ENCODE peak calls at places on chromosomes 1 and 21, in nine cellular contexts. R is fibroblast of lung, Z is progenitor cell of endocrine pancreas, O is brain microvascular endothelial cell, H is Kasumi-1, L is T47D, W is H9, U is choroid plexus epithelial cell, Q is B cell. C is an unnamed sample.

GRCh38 chr1:53605181-53605580 is 133.8 kb downstream of the GLIS1 start:
- DNase-seq in U (no peak), R (no peak), L (no peak), Z (no peak), O (no peak), W (no peak), H (no peak), Q (no peak), C (peak)

GRCh38 chr1:49106438-49106837 is 329.7 kb upstream of the BEND5 start:
- DNase-seq in Q (no peak), U (no peak), Z (no peak), W (no peak), R (no peak), L (no peak), H (no peak), O (no peak), C (no peak)

GRCh38 chr1:28021064-28021463 is 61.3 kb downstream of the XKR8 start:
- DNase-seq in Z (no peak), L (no peak), H (peak), O (no peak), W (no peak), U (peak), Q (no peak), R (no peak), C (no peak)

GRCh38 chr1:86500731-86501130 is 32.0 kb downstream of the CLCA1 start:
- DNase-seq in O (no peak), L (no peak), U (no peak), H (no peak), R (peak), W (no peak), Z (no peak), Q (no peak), C (no peak)

GRCh38 chr1:15767941-15768340 is 9.3 kb downstream of the FBLIM1 start:
- DNase-seq in U (no peak), R (no peak), Z (no peak), Q (no peak), H (no peak), L (no peak), W (no peak), O (no peak), C (no peak)

GRCh38 chr1:149879556-149879955 is 19.8 kb upstream of the BOLA1 start:
- DNase-seq in Z (no peak), L (no peak), W (no peak), Q (no peak), O (no peak), H (no peak), U (no peak), R (no peak), C (no peak)

GRCh38 chr1:179883739-179884138 is 1.7 kb downstream of the TOR1AIP1 start:
- DNase-seq in Q (no peak), H (no peak), O (no peak), R (no peak), L (no peak), W (peak), U (no peak), Z (no peak), C (no peak)

GRCh38 chr1:204443871-204444581 is 32.4 kb upstream of the PPP1R15B start:
- DNase-seq in O (no peak), U (peak), R (no peak), L (no peak), H (no peak), Q (no peak), W (no peak), Z (no peak), C (no peak)

GRCh38 chr21:31136891-31137290 is 98.6 kb upstream of the KRTAP19-8 start:
- DNase-seq in W (no peak), O (peak), Z (no peak), U (peak), H (peak), Q (no peak), L (no peak), R (peak), C (no peak)

GRCh38 chr21:34722684-34723300 is 54.0 kb downstream of the CLIC6 start:
- DNase-seq in Q (no peak), H (peak), W (peak), L (no peak), O (no peak), U (no peak), Z (peak), R (no peak), C (no peak)

GRCh38 chr1:243493156-243494129 is 237.6 kb downstream of the SDCCAG8 start:
- DNase-seq in Q (no peak), U (peak), W (no peak), L (no peak), R (peak), Z (no peak), O (no peak), H (no peak), C (no peak)

GRCh38 chr21:42306366-42307035 is 8.7 kb downstream of the TFF3 start:
- DNase-seq in Z (no peak), L (no peak), R (no peak), O (no peak), W (no peak), U (no peak), H (peak), Q (no peak), C (no peak)

GRCh38 chr1:204589409-204590038 is 73.3 kb downstream of the MDM4 start:
- DNase-seq in U (no peak), H (no peak), Q (no peak), R (no peak), O (no peak), Z (no peak), W (no peak), L (no peak), C (no peak)

GRCh38 chr1:199287632-199288031 is 648.8 kb downstream of the PTPRC start:
- DNase-seq in O (peak), H (peak), R (no peak), Q (no peak), U (peak), W (no peak), L (no peak), Z (no peak), C (no peak)

GRCh38 chr1:13605159-13605558 is 21.5 kb downstream of the PDPN start:
- DNase-seq in W (no peak), Z (no peak), R (peak), H (no peak), O (no peak), U (peak), L (no peak), Q (no peak), C (no peak)

GRCh38 chr1:150543500-150544143 is 5.6 kb upstream of the ADAMTSL4 start:
- DNase-seq in R (peak), Q (no peak), H (no peak), W (no peak), Z (no peak), U (no peak), O (no peak), L (no peak), C (no peak)

GRCh38 chr1:94069649-94070285 is 51.2 kb downstream of the ABCA4 start:
- DNase-seq in Z (no peak), Q (no peak), O (no peak), L (no peak), R (no peak), H (no peak), U (peak), W (no peak), C (no peak)

GRCh38 chr1:207519505-207520399 is 23.8 kb downstream of the CR1 start:
- DNase-seq in O (no peak), Q (no peak), R (no peak), W (no peak), U (no peak), H (no peak), L (no peak), Z (no peak), C (no peak)

GRCh38 chr1:155940993-155941844 is at the start of gene RXFP4:
- DNase-seq in H (peak), R (no peak), L (no peak), Q (no peak), U (peak), W (no peak), Z (no peak), O (no peak), C (peak)

GRCh38 chr1:150516050-150516591 is 569 bp downstream of the FALEC start:
- DNase-seq in W (peak), L (no peak), Q (no peak), U (no peak), O (no peak), H (peak), R (no peak), Z (no peak), C (no peak)

GRCh38 chr1:202135221-202135721 is 9.3 kb downstream of the ARL8A start:
- DNase-seq in Z (peak), W (peak), L (peak), O (peak), H (peak), Q (peak), R (peak), U (peak), C (no peak)

GRCh38 chr1:30083800-30084464 is 639.5 kb downstream of the MATN1 start:
- DNase-seq in L (no peak), U (peak), R (peak), Z (no peak), H (no peak), W (no peak), O (peak), Q (no peak), C (no peak)

C was measured in lower leg skin.